ENCODE peak calls at places on chromosome 15, in eight cellular contexts. D, M, Q, P, I, S, J and Y are unnamed samples.

GRCh38 chr15:85330941-85331588 is 49.3 kb upstream of the AKAP13 start:
- DNase-seq in D (peak), M (peak), Q (no peak), P (no peak), I (peak), S (peak), J (peak), Y (peak)

GRCh38 chr15:29765898-29766537 is 56.2 kb downstream of the TJP1 start:
- DNase-seq in D (peak), M (no peak), Q (no peak), P (no peak), I (no peak), S (no peak), J (no peak), Y (no peak)

GRCh38 chr15:60059186-60059585 is 55.1 kb downstream of the FOXB1 start:
- DNase-seq in D (no peak), M (no peak), Q (no peak), P (no peak), I (no peak), S (no peak), J (peak), Y (no peak)

GRCh38 chr15:75673426-75674247 is 25.9 kb downstream of the SNX33 start:
- DNase-seq in D (peak), M (no peak), Q (no peak), P (peak), I (no peak), S (no peak), J (no peak), Y (no peak)

GRCh38 chr15:80076321-80077318 is 17.1 kb downstream of the ZFAND6 start:
- DNase-seq in D (no peak), M (no peak), Q (no peak), P (no peak), I (no peak), S (no peak), J (no peak), Y (no peak)

GRCh38 chr15:36622247-36622795 is 42.9 kb downstream of the CDIN1 start:
- DNase-seq in D (no peak), M (no peak), Q (no peak), P (no peak), I (no peak), S (no peak), J (no peak), Y (no peak)

GRCh38 chr15:25240461-25241021 is 198.3 kb downstream of the UBE3A start:
- DNase-seq in D (peak), M (no peak), Q (no peak), P (no peak), I (no peak), S (no peak), J (no peak), Y (no peak)

GRCh38 chr15:101244039-101244781 is 7.6 kb downstream of the CHSY1 start:
- DNase-seq in D (no peak), M (no peak), Q (no peak), P (no peak), I (no peak), S (no peak), J (no peak), Y (peak)

GRCh38 chr15:70469651-70470555 is 293.5 kb downstream of the UACA start:
- DNase-seq in D (no peak), M (no peak), Q (no peak), P (no peak), I (no peak), S (no peak), J (peak), Y (no peak)

GRCh38 chr15:45802140-45802539 is 167.3 kb downstream of the SQOR start:
- DNase-seq in D (no peak), M (no peak), Q (no peak), P (no peak), I (no peak), S (no peak), J (peak), Y (no peak)

GRCh38 chr15:25664761-25665160 is 198.4 kb downstream of the ATP10A start:
- DNase-seq in D (no peak), M (no peak), Q (no peak), P (no peak), I (no peak), S (no peak), J (no peak), Y (no peak)

GRCh38 chr15:64813075-64813474 is 12.4 kb downstream of the PIF1 start:
- DNase-seq in D (no peak), M (no peak), Q (no peak), P (no peak), I (no peak), S (no peak), J (peak), Y (no peak)

GRCh38 chr15:85899927-85900326 is 105.2 kb upstream of the KLHL25 start:
- DNase-seq in D (no peak), M (no peak), Q (no peak), P (no peak), I (no peak), S (peak), J (peak), Y (peak)